ENCODE peak calls at places on chromosomes 3 and 15, in five cellular contexts. X, Z, M, D and G are unnamed samples. For H3K9me3, the result is how much of the 10 kb centered on the place peaks cover.

GRCh38 chr3:124653788-124654469 is 76.3 kb upstream of the UMPS start:
- DNase-seq in M (no peak), Z (no peak), D (no peak), X (no peak), G (no peak)

GRCh38 chr3:60243456-60243855 is 1007.8 kb downstream of the FHIT start:
- DNase-seq in D (no peak), M (no peak), X (no peak), Z (no peak), G (no peak)

GRCh38 chr3:159806412-159806811 is 182.2 kb upstream of the IL12A start:
- DNase-seq in D (no peak), X (no peak), M (no peak), Z (no peak), G (no peak)

GRCh38 chr15:34753236-34753894 is 1.4 kb downstream of the GJD2 start:
- DNase-seq in M (peak), X (peak), D (no peak), Z (peak), G (no peak)

GRCh38 chr3:73508330-73508954 is 116.3 kb downstream of the PDZRN3 start:
- DNase-seq in D (peak), Z (peak), M (no peak), X (peak), G (peak)

GRCh38 chr3:132255041-132255745 is 62.0 kb upstream of the ACP3 start:
- DNase-seq in X (no peak), M (no peak), D (no peak), Z (peak), G (no peak)

GRCh38 chr15:63363292-63363691 is 18.4 kb downstream of the CA12 start:
- DNase-seq in X (no peak), M (no peak), Z (no peak), D (no peak), G (no peak)

GRCh38 chr3:81434171-81434570 is 327.3 kb downstream of the GBE1 start:
- DNase-seq in M (no peak), Z (no peak), D (no peak), X (no peak), G (no peak)

GRCh38 chr3:47356201-47356600 is 24.6 kb upstream of the PTPN23 start:
- DNase-seq in X (no peak), Z (no peak), D (no peak), M (no peak), G (no peak)

GRCh38 chr3:47362704-47363103 is 18.1 kb upstream of the PTPN23 start:
- DNase-seq in M (no peak), X (no peak), Z (no peak), D (no peak), G (no peak)

GRCh38 chr3:47355010-47355409 is 25.8 kb upstream of the PTPN23 start:
- DNase-seq in M (no peak), D (no peak), Z (no peak), X (no peak), G (no peak)

GRCh38 chr3:47359283-47359682 is 21.5 kb upstream of the PTPN23 start:
- DNase-seq in D (no peak), X (no peak), Z (no peak), M (no peak), G (no peak)
- H3K9me3 ChIP-seq in D (under half), X (under half), Z (under half), M (under half), G (under half)

GRCh38 chr3:52289338-52289746 is 1.7 kb downstream of the GLYCTK start:
- DNase-seq in M (no peak), X (peak), D (no peak), Z (peak), G (peak)
- H3K27ac ChIP-seq in M (no peak), X (peak), D (no peak), Z (peak), G (peak)

DNA sequence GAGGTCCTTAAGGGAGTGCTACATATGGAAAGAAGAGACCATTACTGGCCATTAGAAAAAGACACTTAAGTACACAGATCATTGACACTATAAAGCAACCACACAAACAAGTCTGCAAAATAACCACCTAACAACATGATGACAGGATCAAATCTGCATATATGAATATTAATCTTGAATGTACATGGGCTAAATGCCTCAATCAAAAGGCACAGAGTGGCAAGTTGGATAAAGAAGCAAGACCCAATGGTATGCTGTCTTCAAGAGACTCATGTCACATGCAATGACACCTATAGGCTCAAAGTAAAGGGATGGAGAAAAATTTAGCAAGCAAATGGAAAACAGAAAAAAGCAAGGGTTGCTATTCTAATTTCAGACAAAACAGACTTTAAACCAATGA is 28.4 kb upstream of the CCNL1 start:
- DNase-seq in Z (no peak), D (no peak), X (no peak), M (no peak), G (no peak)
- H3K9me3 ChIP-seq in Z (under half), D (under half), X (under half), M (under half), G (under half)

DNA sequence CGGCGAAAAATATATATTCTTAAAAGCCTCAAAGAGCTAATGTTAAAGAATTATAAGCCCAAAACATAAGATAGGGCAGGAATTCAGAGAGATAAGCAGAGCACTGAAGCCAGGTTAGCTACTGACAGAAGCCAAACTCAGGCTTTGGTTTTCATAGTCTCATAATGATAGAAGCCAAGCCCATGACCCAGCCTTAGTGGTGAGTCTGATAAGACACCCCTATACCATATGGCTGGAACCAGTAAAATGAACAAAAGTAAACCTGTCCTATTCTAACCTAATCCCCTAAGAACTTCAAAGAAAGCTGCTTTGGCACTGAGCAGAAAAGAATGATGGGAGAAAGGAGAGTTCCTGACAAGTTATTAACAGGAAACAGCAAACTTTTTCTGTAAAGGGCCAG is 25.9 kb downstream of the MYO9A start:
- DNase-seq in D (no peak), Z (no peak), X (no peak), M (no peak), G (no peak)
- H3K27ac ChIP-seq in D (no peak), Z (no peak), X (no peak), M (no peak), G (no peak)

GRCh38 chr3:18190646-18191045 is 234.5 kb downstream of the SATB1 start:
- DNase-seq in Z (no peak), X (no peak), M (no peak), D (no peak), G (no peak)

GRCh38 chr3:18195836-18196235 is 229.3 kb downstream of the SATB1 start:
- DNase-seq in Z (no peak), D (no peak), M (no peak), X (no peak), G (no peak)

GRCh38 chr3:18189651-18190050 is 235.5 kb downstream of the SATB1 start:
- DNase-seq in D (no peak), M (no peak), Z (no peak), X (peak), G (no peak)

GRCh38 chr3:18199757-18200156 is 225.4 kb downstream of the SATB1 start:
- DNase-seq in X (no peak), Z (no peak), D (no peak), M (no peak), G (no peak)

DNA sequence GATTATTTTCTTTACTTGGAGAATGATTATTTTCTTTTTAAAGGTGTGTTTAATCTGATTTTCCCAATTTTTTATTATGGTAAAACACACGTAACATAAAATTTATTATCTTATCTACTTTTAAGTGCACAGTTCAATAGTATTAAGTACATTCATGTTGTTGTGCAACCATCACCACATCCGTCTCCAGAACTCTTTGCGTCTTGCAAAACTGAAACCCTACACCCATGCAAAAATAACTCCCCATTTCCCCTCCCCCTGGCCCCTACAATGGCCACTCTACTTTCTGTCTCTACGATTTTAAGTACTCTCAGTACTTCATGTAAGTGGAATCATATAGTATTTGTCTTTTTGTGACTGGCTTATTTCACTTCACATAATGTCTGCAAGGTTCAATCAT is 230.7 kb downstream of the SATB1 start:
- DNase-seq in X (no peak), Z (no peak), D (no peak), M (no peak), G (no peak)
- H3K9me3 ChIP-seq in X (under half), Z (under half), D (under half), M (under half), G (under half)

GRCh38 chr3:56988458-56988857 is 72.0 kb upstream of the SPATA12 start:
- DNase-seq in X (peak), Z (no peak), M (no peak), D (no peak), G (no peak)
- H3K27ac ChIP-seq in X (no peak), Z (no peak), M (no peak), D (peak), G (no peak)

DNA sequence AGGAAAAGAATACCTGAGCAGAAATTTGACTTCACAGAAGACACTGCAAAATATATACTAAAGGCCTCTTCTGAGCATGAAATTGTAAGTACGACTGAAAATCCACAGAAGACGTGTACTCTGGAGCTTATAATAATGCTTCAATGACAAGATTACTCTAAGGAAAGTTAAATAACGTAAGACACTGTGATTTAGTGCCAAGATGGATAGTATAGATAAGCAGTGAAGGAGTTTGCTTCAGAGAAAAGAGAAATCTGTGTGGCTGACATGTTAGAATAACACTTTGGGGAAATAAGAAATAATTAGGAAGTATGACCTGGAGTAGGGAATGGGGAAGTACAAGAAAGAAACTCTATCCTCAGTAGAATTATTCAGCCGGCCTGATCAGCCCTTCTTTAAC is 28.9 kb downstream of the ALDH1A2 start:
- DNase-seq in X (no peak), D (no peak), M (no peak), Z (no peak), G (no peak)
- H3K9me3 ChIP-seq in X (under half), D (under half), M (under half), Z (under half), G (under half)